ENCODE peak calls at places on chromosomes 12 and 14, in five cellular contexts. J is PC-3; E is heart right ventricle; P is naive thymus-derived CD4-positive, alpha-beta T cell; C is ascending aorta. L is an unnamed sample. For H3K4me1, the result is how much of the 10 kb centered on the place peaks cover.

GRCh38 chr12:5456906-5457305 is 25.0 kb downstream of the NTF3 start:
- DNase-seq in P (no peak), C (no peak), J (no peak), E (no peak), L (no peak)

GRCh38 chr12:30989754-30990153 is 63.2 kb downstream of the TSPAN11 start:
- DNase-seq in E (peak), J (peak), P (no peak), C (no peak), L (no peak)

GRCh38 chr12:46546634-46547273 is 174.2 kb upstream of the SLC38A2 start:
- DNase-seq in J (peak), E (no peak), C (no peak), P (no peak), L (no peak)

GRCh38 chr12:122721057-122721545 is 4.5 kb upstream of the HCAR3 start:
- DNase-seq in C (no peak), P (no peak), E (no peak), J (no peak), L (no peak)

GRCh38 chr14:66379116-66379515 is 107.1 kb upstream of the CCDC196 start:
- DNase-seq in J (peak), E (peak), P (no peak), C (no peak), L (no peak)

GRCh38 chr12:28583771-28584261 is 393.6 kb downstream of the CCDC91 start:
- DNase-seq in E (no peak), J (peak), P (no peak), C (no peak), L (no peak)

GRCh38 chr12:12681061-12681765 is 14.8 kb downstream of the GPR19 start:
- DNase-seq in E (no peak), J (no peak), C (no peak), P (no peak), L (no peak)

GRCh38 chr12:89862511-89863331 is 154.1 kb upstream of the ATP2B1 start:
- DNase-seq in J (no peak), E (no peak), C (no peak), P (peak), L (no peak)

GRCh38 chr12:80173465-80173864 is 74.1 kb downstream of the OTOGL start:
- DNase-seq in J (no peak), P (no peak), C (no peak), E (no peak), L (no peak)

GRCh38 chr14:89702151-89702936 is 252.2 kb downstream of the EFCAB11 start:
- DNase-seq in J (no peak), C (no peak), P (peak), E (no peak), L (no peak)

GRCh38 chr12:132545955-132546354 is 56.0 kb downstream of the FBRSL1 start:
- DNase-seq in E (no peak), P (no peak), C (no peak), J (no peak), L (no peak)

GRCh38 chr14:61331992-61332657 is 10.7 kb downstream of the PRKCH start:
- DNase-seq in P (no peak), E (no peak), C (no peak), J (peak), L (no peak)

GRCh38 chr12:81128930-81129554 is 51.2 kb downstream of the ACSS3 start:
- DNase-seq in J (peak), C (no peak), E (no peak), P (no peak), L (no peak)

GRCh38 chr12:64611430-64612286 is 1.4 kb downstream of the RASSF3 start:
- DNase-seq in E (peak), P (peak), C (no peak), J (peak), L (peak)

GRCh38 chr12:109857715-109858114 is 22.6 kb downstream of the GLTP start:
- DNase-seq in J (no peak), P (no peak), C (no peak), E (no peak), L (no peak)

GRCh38 chr12:42873401-42873800 is 283.9 kb upstream of the PRICKLE1 start:
- DNase-seq in C (no peak), P (no peak), E (no peak), J (peak), L (no peak)

GRCh38 chr12:54125950-54126695 is 62.7 kb downstream of the SMUG1 start:
- DNase-seq in C (no peak), P (peak), E (peak), J (no peak), L (no peak)

GRCh38 chr12:122366685-122367475 is 55.6 kb downstream of the CLIP1 start:
- DNase-seq in C (no peak), E (no peak), J (peak), P (no peak), L (no peak)

GRCh38 chr12:123767613-123768012 is 5.5 kb downstream of the DNAH10 start:
- DNase-seq in C (no peak), J (no peak), P (no peak), E (no peak), L (no peak)

DNA sequence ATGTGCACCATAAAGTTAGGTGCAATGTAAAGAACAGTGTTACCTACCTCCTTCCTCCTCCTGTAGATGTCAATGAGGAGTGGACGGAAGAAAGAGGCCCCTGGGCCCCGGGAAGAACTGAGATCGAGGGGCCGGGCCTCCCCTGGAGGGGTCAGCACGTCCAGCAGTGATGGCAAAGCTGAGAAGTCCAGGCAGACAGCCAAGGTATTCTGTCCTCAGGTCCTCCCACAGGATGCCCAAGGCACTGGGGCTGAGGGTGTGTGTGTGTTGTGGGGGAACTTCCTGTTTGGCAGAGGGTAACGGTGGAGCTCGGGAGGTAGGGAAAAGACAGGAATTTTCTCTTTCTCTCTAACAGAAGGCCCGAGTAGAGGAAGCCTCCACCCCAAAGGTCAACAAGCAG is 6.4 kb downstream of the ATN1 start:
- DNase-seq in J (no peak), E (no peak), P (no peak), C (no peak), L (no peak)
- H3K27ac ChIP-seq in J (no peak), E (peak), P (peak), C (peak), L (no peak)

DNA sequence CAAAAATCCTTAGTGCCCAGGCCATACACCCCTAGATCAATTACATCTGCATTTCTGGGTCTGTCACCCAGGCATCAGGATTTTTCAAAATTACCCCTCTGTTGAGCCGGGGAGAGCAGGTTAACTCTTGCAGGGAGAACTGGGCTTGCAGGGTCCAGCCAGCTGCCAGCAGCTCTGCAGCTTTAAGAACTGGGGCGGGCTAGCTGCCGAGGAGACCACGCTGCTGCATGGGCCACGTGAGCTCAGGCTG is at the start of gene DGLUCY:
- DNase-seq in P (no peak), J (no peak), E (peak), C (peak), L (peak)
- H3K4me1 ChIP-seq in P (half or more), J (under half), E (under half), C (under half), L (half or more)

GRCh38 chr14:76473381-76474263 is 97.7 kb downstream of the ESRRB start:
- DNase-seq in J (no peak), C (no peak), E (peak), P (no peak), L (no peak)
- H3K4me3 ChIP-seq in J (no peak), C (peak), E (peak), P (no peak), L (no peak)

GRCh38 chr12:108145011-108145410 is 15.9 kb downstream of the WSCD2 start:
- DNase-seq in C (no peak), J (no peak), P (no peak), E (no peak), L (no peak)

GRCh38 chr12:108146035-108146893 is 17.2 kb downstream of the WSCD2 start:
- DNase-seq in J (no peak), C (no peak), P (no peak), E (no peak), L (no peak)

GRCh38 chr12:108148521-108149074 is 19.5 kb downstream of the WSCD2 start:
- DNase-seq in E (no peak), J (no peak), P (no peak), C (no peak), L (no peak)

GRCh38 chr12:108150436-108150835 is 21.3 kb downstream of the WSCD2 start:
- DNase-seq in C (no peak), E (no peak), J (no peak), P (no peak), L (no peak)

DNA sequence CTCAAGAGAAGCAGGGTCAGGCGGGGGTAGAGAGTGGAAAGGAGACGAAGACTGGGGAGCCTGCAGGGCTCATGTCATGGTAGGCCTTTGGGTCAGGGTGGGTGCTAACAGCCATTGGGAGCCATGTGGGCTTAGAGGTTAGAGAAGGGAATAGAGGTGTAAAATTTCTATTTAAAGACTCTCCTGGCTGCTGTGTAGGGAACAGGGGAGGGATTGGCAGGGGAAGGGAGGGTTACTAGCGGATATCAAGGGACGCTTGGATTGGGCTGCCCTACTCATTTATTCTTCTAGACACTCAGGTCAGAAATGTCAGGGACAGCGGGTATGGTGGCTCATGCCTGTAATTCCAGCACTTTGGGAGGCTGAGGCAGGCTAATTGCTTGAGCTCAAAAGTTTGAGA is 18.2 kb downstream of the WSCD2 start:
- DNase-seq in E (no peak), P (no peak), C (no peak), J (no peak), L (no peak)
- H3K27ac ChIP-seq in E (no peak), P (no peak), C (no peak), J (no peak), L (no peak)

DNA sequence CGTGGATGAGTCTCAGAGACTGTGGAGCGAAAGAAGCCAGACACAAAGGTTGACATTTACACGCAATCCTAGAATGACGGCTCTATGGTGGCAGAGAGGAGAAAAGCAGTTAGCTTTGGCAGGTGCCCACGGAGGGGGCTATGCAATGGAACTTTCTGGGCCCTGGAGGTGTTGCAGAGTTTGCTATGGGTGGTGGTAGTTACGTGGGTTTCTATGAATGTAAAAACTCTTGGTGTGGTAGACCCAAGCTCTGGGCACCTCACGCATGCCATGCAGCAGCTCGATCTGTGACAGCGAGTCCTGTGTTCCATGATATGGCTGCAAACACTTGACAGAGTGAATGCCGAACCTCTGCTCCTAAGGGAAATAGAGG is 5.0 kb upstream of the INF2 start:
- DNase-seq in C (no peak), J (no peak), P (no peak), E (no peak), L (no peak)
- H3K4me1 ChIP-seq in C (under half), J (half or more), P (under half), E (half or more), L (under half)

GRCh38 chr12:52186135-52186840 is 5.5 kb downstream of the KRT80 start:
- DNase-seq in J (peak), P (no peak), E (no peak), C (no peak), L (no peak)
- H3K4me3 ChIP-seq in J (no peak), P (no peak), E (no peak), C (no peak), L (no peak)

GRCh38 chr12:29741342-29742241 is 42.1 kb downstream of the TMTC1 start:
- DNase-seq in E (no peak), P (no peak), J (no peak), C (no peak), L (no peak)
- H3K27ac ChIP-seq in E (peak), P (no peak), J (no peak), C (peak), L (no peak)

L was measured in CD8-positive, alpha-beta T cell.